ENCODE peak calls at places on chromosomes 4 and X, in five cellular contexts. B is PC-3, E is GM23248, F is mammary epithelial cell, K is astrocyte. H is an unnamed sample.

GRCh38 chr4:3229964-3230363 is 19.0 kb upstream of the MSANTD1 start:
- DNase-seq in K (no peak), B (no peak), E (no peak), F (no peak), H (no peak)

GRCh38 chr4:61200195-61200990 is at the start of gene ADGRL3:
- DNase-seq in E (peak), B (no peak), F (peak), K (peak), H (peak)

GRCh38 chr4:5941601-5942000 is 48.7 kb upstream of the CRMP1 start:
- DNase-seq in F (no peak), B (no peak), K (no peak), E (no peak), H (no peak)

GRCh38 chrX:77953300-77953699 is 16.1 kb downstream of the PGAM4 start:
- DNase-seq in K (no peak), F (no peak), B (no peak), E (no peak), H (peak)

GRCh38 chrX:136725446-136726104 is 55.2 kb downstream of the ARHGEF6 start:
- DNase-seq in B (peak), E (peak), F (peak), K (peak), H (peak)

GRCh38 chr4:89482248-89482647 is 174.6 kb upstream of the GPRIN3 start:
- DNase-seq in B (peak), E (peak), F (peak), K (peak), H (peak)

GRCh38 chrX:120290107-120290506 is 21.2 kb downstream of the TMEM255A start:
- DNase-seq in F (no peak), B (no peak), K (no peak), E (no peak), H (no peak)

GRCh38 chr4:141571368-141571767 is 65.0 kb upstream of the IL15 start:
- DNase-seq in K (peak), F (peak), E (peak), B (peak), H (peak)

GRCh38 chrX:140180585-140180984 is 215.3 kb upstream of the CXorf66 start:
- DNase-seq in E (peak), B (peak), F (peak), K (peak), H (peak)

GRCh38 chr4:148447672-148448071 is 5.5 kb upstream of the NR3C2 start:
- DNase-seq in K (no peak), E (peak), F (no peak), B (peak), H (no peak)

GRCh38 chrX:107826286-107827136 is 845 bp downstream of the MID2 start:
- DNase-seq in B (peak), F (peak), E (peak), K (peak), H (peak)

GRCh38 chr4:112895785-112896184 is 153.7 kb upstream of the ANK2 start:
- DNase-seq in B (no peak), F (peak), K (peak), E (peak), H (peak)

GRCh38 chrX:29648161-29648560 is 567.2 kb upstream of the MAGEB2 start:
- DNase-seq in K (no peak), F (no peak), B (no peak), E (no peak), H (no peak)

GRCh38 chr4:3322059-3322550 is 29.3 kb downstream of the RGS12 start:
- DNase-seq in F (no peak), K (peak), E (peak), B (no peak), H (peak)

GRCh38 chrX:1308476-1308875 is 28.1 kb upstream of the IL3RA start:
- DNase-seq in K (no peak), E (no peak), B (no peak), F (no peak), H (no peak)

GRCh38 chrX:69088171-69088938 is 76.9 kb downstream of the PJA1 start:
- DNase-seq in F (no peak), E (peak), B (no peak), K (no peak), H (peak)

GRCh38 chr4:67779631-67780030 is 25.4 kb upstream of the GNRHR start:
- DNase-seq in E (peak), F (peak), B (peak), K (peak), H (no peak)

GRCh38 chrX:12567857-12568256 is 223.4 kb upstream of the PRPS2 start:
- DNase-seq in E (peak), F (no peak), K (no peak), B (peak), H (no peak)

GRCh38 chr4:110508827-110509446 is 33.0 kb downstream of the ENPEP start:
- DNase-seq in F (peak), E (peak), K (no peak), B (peak), H (peak)

DNA sequence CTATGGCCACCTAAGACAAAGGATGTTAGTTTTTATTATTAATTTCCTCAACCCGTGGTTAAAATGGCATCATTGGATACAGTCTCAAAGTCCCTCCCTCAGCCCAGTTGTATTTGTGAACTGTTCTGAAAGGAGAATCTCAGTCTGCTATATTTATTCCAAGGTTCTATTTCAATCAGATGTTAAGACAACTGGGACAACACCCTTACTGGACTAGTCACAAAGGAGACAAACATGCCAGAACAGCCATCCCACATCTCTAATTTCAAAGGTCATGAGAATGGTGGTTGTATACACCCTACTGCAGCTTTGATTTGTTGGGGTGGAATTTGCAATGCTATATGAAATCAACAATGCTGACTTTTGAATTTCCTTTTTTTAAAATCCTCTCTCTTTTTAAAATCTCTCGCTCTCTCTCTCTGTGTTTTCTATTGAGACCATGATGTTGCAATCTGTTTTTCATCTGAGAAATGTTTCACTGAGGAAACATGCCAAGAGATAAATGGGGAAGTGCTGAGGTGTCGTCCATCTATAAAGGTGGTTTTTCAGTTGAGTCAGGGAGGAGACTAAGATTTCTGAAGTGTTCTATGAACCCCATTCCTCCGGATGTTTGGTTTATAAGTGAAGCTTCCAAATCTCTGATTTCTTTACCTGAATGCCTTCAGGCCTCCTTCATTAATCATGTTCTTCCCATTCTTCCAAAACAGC is 201.5 kb upstream of the GATB start:
- DNase-seq in B (no peak), K (no peak), F (peak), E (peak), H (no peak)
- TF ChIP-seq EZH2 in B (no peak), K (no peak), F (no peak), E (no peak), H (no peak)

DNA sequence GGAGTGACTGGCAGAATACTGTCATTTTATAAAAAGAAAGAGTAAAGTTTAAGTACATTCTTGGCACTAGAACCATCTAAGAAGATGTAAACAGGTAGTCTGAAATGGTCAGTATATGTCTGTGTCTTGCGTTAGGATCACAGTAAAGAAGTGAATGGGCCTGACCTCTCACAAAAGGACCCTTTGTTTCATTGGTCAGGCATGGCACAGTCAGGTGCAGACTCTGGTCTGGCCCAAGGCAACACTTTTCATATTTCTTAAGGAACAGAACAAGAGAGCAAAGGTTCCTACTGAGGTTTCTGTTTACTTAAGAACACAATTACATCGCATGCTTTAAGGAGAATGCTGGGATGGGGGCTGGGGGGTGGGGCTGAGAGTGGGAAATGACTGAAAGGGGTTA is 48.1 kb downstream of the RPGR start:
- DNase-seq in F (no peak), K (no peak), E (no peak), B (no peak), H (no peak)
- H3K9ac ChIP-seq in F (no peak), K (no peak), E (no peak), B (no peak), H (no peak)

DNA sequence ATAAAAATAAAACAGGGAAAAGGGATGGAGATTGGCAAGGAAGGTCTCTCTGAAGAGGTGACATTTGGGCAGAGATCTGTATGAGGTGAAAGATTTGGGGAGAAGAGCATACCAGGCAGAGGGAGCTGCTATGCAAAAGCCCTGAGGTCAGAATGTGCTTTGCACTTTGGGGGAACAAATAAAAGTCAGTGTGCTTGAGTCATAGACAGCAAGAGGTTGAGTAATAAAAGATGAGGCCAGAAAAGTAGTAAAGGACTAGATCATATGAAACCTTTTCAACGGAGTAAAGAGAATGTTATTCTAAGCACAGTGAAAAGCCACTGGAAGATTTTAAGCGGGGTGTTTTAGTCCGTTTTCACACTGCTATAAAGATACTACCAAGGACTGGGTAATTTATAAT is 76.5 kb upstream of the TEX13A start:
- DNase-seq in F (peak), B (peak), K (no peak), E (no peak), H (no peak)
- H3K27ac ChIP-seq in F (no peak), B (no peak), K (no peak), E (no peak), H (no peak)

GRCh38 chr4:82275431-82276423 is 98.1 kb downstream of the HNRNPD start:
- DNase-seq in B (no peak), E (no peak), F (peak), K (no peak), H (no peak)
- TF ChIP-seq EZH2 in B (no peak), E (no peak), F (no peak), K (no peak), H (no peak)

DNA sequence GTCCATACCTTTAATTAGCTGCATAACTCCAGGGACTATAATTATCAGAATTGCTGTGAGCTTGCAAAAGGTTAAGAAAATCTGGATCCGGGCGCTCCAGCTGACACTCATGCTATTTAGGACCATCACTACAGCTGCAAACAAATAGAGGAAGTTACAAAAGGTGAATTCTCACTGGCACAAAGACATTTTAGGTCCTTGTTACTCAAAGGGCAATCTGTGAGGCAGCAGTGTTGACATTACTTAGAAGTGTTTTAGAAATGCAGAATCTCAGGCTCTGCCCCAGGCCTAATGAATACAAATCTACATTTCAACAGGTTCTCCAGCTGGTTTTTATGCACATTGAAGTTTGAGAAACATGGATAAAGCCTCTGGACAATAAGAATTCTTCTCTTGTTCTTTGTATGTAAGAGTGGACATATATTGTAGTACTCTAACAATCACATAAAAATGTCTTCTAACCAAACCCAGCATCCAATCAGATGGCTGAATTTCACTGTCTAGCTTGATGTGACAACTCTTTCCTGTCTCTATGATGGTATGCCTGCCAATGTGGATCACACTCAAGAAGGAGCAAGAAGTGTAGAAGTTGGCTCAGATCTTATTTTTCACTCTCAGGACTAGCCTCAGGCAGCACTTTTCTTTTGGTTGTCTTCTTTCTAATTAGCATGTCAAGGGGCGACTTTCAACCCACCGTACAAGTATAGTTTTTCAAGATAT is 18.8 kb downstream of the SLC7A11 start:
- DNase-seq in E (no peak), B (no peak), F (no peak), K (no peak), H (no peak)
- H3K9ac ChIP-seq in E (no peak), B (no peak), F (no peak), K (no peak), H (no peak)

GRCh38 chrX:123899701-123900100 is 39.8 kb downstream of the XIAP start:
- DNase-seq in E (peak), F (no peak), B (no peak), K (peak), H (no peak)
- H3K27ac ChIP-seq in E (no peak), F (no peak), B (no peak), K (no peak), H (no peak)

DNA sequence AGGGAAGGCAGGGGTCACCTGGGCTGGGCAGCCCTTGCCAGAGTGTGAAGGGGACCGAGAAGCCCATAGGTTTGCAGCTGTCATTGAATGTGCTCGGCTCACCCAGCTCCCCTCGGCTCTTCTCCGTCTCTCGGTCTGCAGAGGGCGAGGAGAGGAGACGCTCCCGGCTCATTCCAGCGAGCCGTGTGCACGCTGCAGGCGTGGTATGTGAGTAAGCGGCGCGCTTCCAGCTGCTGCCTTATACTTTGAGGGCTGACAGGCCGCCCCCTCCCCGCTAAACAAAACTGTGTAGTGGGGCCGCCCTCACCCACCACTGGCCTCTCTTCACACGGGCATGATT is 23.0 kb upstream of the BCORL1 start:
- DNase-seq in F (peak), B (no peak), K (no peak), E (peak), H (no peak)
- TF ChIP-seq EZH2 in F (no peak), B (no peak), K (no peak), E (no peak), H (no peak)

DNA sequence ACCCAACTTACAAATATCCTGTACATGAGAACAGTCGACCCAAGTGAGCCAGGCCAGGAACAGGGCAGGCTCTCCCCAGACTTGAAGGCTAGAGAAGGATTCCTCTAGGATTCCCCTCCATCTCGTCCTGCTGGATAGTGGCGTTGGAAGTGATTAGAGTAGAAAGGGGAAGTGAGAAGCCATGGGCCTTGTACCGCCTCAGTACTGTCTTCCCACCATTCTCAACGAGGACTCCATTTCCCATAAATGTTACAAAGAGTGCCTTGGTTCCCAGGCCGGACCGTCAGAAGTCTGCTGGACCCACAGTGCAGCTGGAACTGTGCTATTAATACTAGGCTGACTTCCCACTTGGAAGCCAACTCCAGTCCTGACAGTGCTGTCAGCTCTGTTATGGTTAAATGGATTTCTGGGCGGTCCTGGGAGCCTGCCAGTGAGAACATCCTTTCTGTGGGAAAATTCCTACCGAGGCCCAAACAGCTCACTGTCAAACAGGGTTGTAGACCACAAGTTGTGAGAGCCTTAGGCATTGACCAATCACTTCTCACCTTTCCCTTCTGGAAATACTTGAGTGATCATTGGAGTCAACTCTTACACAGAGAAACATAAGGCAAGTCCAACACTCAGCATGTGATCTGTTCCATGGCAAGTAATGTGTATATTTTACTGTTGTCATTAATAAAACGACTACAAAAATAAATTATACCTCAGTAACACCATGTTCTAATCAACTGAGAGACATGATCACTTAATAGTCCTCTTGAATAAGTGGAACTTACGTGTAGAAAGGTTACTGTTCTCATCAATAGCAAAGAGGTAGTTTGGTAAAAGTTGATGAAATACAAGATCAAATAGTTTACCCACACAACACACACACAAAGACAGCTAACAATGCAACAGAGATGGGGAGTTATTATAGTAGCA is 58.4 kb downstream of the AMELX start:
- DNase-seq in K (peak), F (peak), E (peak), B (no peak), H (peak)
- H3K9ac ChIP-seq in K (no peak), F (no peak), E (no peak), B (no peak), H (no peak)

H was measured in fibroblast of lung.